ENCODE peak calls at places on chromosome 16, in eight cellular contexts. L is activated T-cell treated with anti-CD3 and anti-CD28 coated beads, Interleukin-2, amount 50 U/mL, for 72 hours; Q is central memory CD8-positive, alpha-beta T cell; H is left lobe of liver; G is Right ventricle myocardium superior; K is activated CD4-positive, alpha-beta T cell treated with anti-CD3 and anti-CD28 coated beads for 36 hours; D is HepG2; U is activated CD8-positive, alpha-beta T cell treated with anti-CD3 and anti-CD28 coated beads, Interleukin-2, amount 10 ng/mL, durations not matched to agents 7 days and 5 days. O is an unnamed sample.

GRCh38 chr16:89476811-89477261 is 13.5 kb downstream of the ANKRD11 start:
- ATAC-seq in L (peak), Q (no peak), H (peak), G (no peak), K (peak), D (no peak), U (peak), O (peak)

GRCh38 chr16:11456741-11457140 is 111.5 kb downstream of the RMI2 start:
- ATAC-seq in L (no peak), Q (no peak), H (no peak), G (no peak), K (no peak), D (no peak), U (no peak), O (no peak)

GRCh38 chr16:48850097-48850496 is 240.1 kb upstream of the N4BP1 start:
- ATAC-seq in L (no peak), Q (no peak), H (no peak), G (no peak), K (no peak), D (no peak), U (no peak), O (no peak)

GRCh38 chr16:8959921-8960787 is 3.6 kb downstream of the USP7 start:
- ATAC-seq in L (peak), Q (peak), H (peak), G (peak), K (peak), D (peak), U (peak), O (no peak)

GRCh38 chr16:67013238-67013822 is 15.6 kb upstream of the CBFB start:
- ATAC-seq in L (no peak), Q (no peak), H (peak), G (no peak), K (no peak), D (no peak), U (peak), O (no peak)

GRCh38 chr16:59907671-59908070 is 1173.6 kb upstream of the GOT2 start:
- ATAC-seq in L (no peak), Q (no peak), H (no peak), G (no peak), K (no peak), D (no peak), U (no peak), O (no peak)

GRCh38 chr16:10597184-10597583 is 16.8 kb upstream of the EMP2 start:
- ATAC-seq in L (peak), Q (no peak), H (no peak), G (no peak), K (peak), D (no peak), U (no peak), O (no peak)

GRCh38 chr16:58047557-58048348 is 22.2 kb downstream of the MMP15 start:
- ATAC-seq in L (no peak), Q (no peak), H (peak), G (peak), K (no peak), D (no peak), U (no peak), O (no peak)

GRCh38 chr16:17469011-17469741 is 1.6 kb downstream of the XYLT1 start:
- ATAC-seq in L (no peak), Q (no peak), H (peak), G (peak), K (no peak), D (peak), U (peak), O (no peak)

GRCh38 chr16:19649980-19650379 is 68.0 kb downstream of the KNOP1 start:
- ATAC-seq in L (no peak), Q (no peak), H (no peak), G (no peak), K (no peak), D (no peak), U (no peak), O (no peak)

GRCh38 chr16:49932943-49933342 is 77.0 kb upstream of the ZNF423 start:
- ATAC-seq in L (no peak), Q (no peak), H (no peak), G (peak), K (no peak), D (no peak), U (no peak), O (no peak)

GRCh38 chr16:87922250-87922871 is 14.0 kb downstream of the CA5A start:
- ATAC-seq in L (no peak), Q (no peak), H (peak), G (peak), K (no peak), D (no peak), U (no peak), O (no peak)

GRCh38 chr16:82660078-82660645 is 33.4 kb downstream of the CDH13 start:
- ATAC-seq in L (peak), Q (no peak), H (no peak), G (no peak), K (peak), D (no peak), U (peak), O (no peak)

GRCh38 chr16:17777461-17777863 is 306.7 kb upstream of the XYLT1 start:
- ATAC-seq in L (no peak), Q (no peak), H (no peak), G (no peak), K (no peak), D (no peak), U (no peak), O (no peak)

GRCh38 chr16:19085679-19086200 is 18.3 kb downstream of the COQ7 start:
- ATAC-seq in L (no peak), Q (no peak), H (peak), G (no peak), K (no peak), D (peak), U (no peak), O (no peak)

GRCh38 chr16:85719605-85720318 is 31.0 kb upstream of the GINS2 start:
- ATAC-seq in L (no peak), Q (no peak), H (no peak), G (no peak), K (no peak), D (no peak), U (no peak), O (no peak)

GRCh38 chr16:1431497-1432270 is 806 bp downstream of the PERCC1 start:
- ATAC-seq in L (no peak), Q (no peak), H (no peak), G (no peak), K (no peak), D (no peak), U (no peak), O (no peak)

GRCh38 chr16:78957328-78958100 is 643.0 kb downstream of the MAF start:
- ATAC-seq in L (peak), Q (no peak), H (no peak), G (no peak), K (peak), D (no peak), U (no peak), O (peak)

GRCh38 chr16:48963306-48963705 is 318.3 kb downstream of the CBLN1 start:
- ATAC-seq in L (no peak), Q (no peak), H (no peak), G (no peak), K (no peak), D (no peak), U (no peak), O (no peak)

GRCh38 chr16:14042706-14043105 is 28.4 kb upstream of the MRTFB start:
- ATAC-seq in L (no peak), Q (no peak), H (no peak), G (peak), K (no peak), D (no peak), U (no peak), O (no peak)

GRCh38 chr16:72111653-72112451 is 18.2 kb downstream of the DHX38 start:
- ATAC-seq in L (no peak), Q (no peak), H (no peak), G (no peak), K (no peak), D (peak), U (no peak), O (no peak)

GRCh38 chr16:21663889-21664647 is at the start of gene OTOA:
- ATAC-seq in L (peak), Q (peak), H (peak), G (peak), K (peak), D (peak), U (peak), O (peak)

GRCh38 chr16:48471435-48471834 is 86.2 kb upstream of the SIAH1 start:
- ATAC-seq in L (no peak), Q (no peak), H (no peak), G (no peak), K (no peak), D (peak), U (no peak), O (no peak)

GRCh38 chr16:10594312-10594950 is 14.0 kb upstream of the EMP2 start:
- ATAC-seq in L (no peak), Q (no peak), H (no peak), G (peak), K (no peak), D (peak), U (no peak), O (no peak)

GRCh38 chr16:1979271-1980025 is 1.8 kb downstream of the NOXO1 start:
- ATAC-seq in L (no peak), Q (no peak), H (no peak), G (no peak), K (no peak), D (no peak), U (no peak), O (no peak)

GRCh38 chr16:58110590-58111330 is 18.4 kb downstream of the CFAP20 start:
- ATAC-seq in L (no peak), Q (no peak), H (no peak), G (no peak), K (no peak), D (peak), U (peak), O (no peak)

GRCh38 chr16:75288596-75289120 is 37.2 kb upstream of the BCAR1 start:
- ATAC-seq in L (peak), Q (peak), H (no peak), G (peak), K (peak), D (peak), U (peak), O (peak)

GRCh38 chr16:87425941-87426340 is 33.8 kb downstream of the MAP1LC3B start:
- ATAC-seq in L (no peak), Q (no peak), H (no peak), G (no peak), K (no peak), D (no peak), U (no peak), O (no peak)

GRCh38 chr16:66211651-66212050 is 154.8 kb upstream of the CDH5 start:
- ATAC-seq in L (no peak), Q (no peak), H (no peak), G (no peak), K (no peak), D (no peak), U (no peak), O (no peak)

GRCh38 chr16:23432176-23433128 is 20.5 kb downstream of the COG7 start:
- ATAC-seq in L (no peak), Q (no peak), H (no peak), G (no peak), K (no peak), D (peak), U (no peak), O (no peak)

GRCh38 chr16:11909653-11910551 is 5.9 kb downstream of the GSPT1 start:
- ATAC-seq in L (no peak), Q (no peak), H (no peak), G (no peak), K (no peak), D (peak), U (no peak), O (no peak)

GRCh38 chr16:81181013-81181720 is 57.3 kb upstream of the BCO1 start:
- ATAC-seq in L (no peak), Q (no peak), H (peak), G (peak), K (no peak), D (peak), U (no peak), O (no peak)

GRCh38 chr16:85471469-85472431 is 141.4 kb upstream of the GSE1 start:
- ATAC-seq in L (no peak), Q (no peak), H (no peak), G (no peak), K (no peak), D (peak), U (no peak), O (no peak)

GRCh38 chr16:47604306-47604705 is 143.2 kb downstream of the PHKB start:
- ATAC-seq in L (no peak), Q (no peak), H (no peak), G (no peak), K (no peak), D (no peak), U (no peak), O (no peak)

O was measured in activated CD4-positive, CD25-positive, alpha-beta regulatory T cell treated with anti-CD3 and anti-CD28 coated beads, Interleukin-2, amount 50 U/mL, for 24 hours.